ENCODE peak calls at places on chromosome 18, in five cellular contexts. One of them, this sample, is unnamed.

GRCh38 chr18:28267276-28267675 is 90.3 kb upstream of the CDH2 start:
- DNase-seq in HCT116: no peak
- DNase-seq in SK-N-SH: no peak
- DNase-seq in activated T-cell treated with anti-CD3 and anti-CD28 coated beads for 1 hour: no peak
- DNase-seq in GM10248: no peak
- DNase-seq in this sample: no peak

GRCh38 chr18:51170689-51171088 is 26.8 kb downstream of the MEX3C start:
- DNase-seq in SK-N-SH: no peak
- DNase-seq in HCT116: no peak
- DNase-seq in activated T-cell treated with anti-CD3 and anti-CD28 coated beads for 1 hour: no peak
- DNase-seq in GM10248: no peak
- DNase-seq in this sample: no peak

GRCh38 chr18:79508565-79509535 is 113.1 kb downstream of the NFATC1 start:
- DNase-seq in activated T-cell treated with anti-CD3 and anti-CD28 coated beads for 1 hour: no peak
- DNase-seq in GM10248: peak; percentile 77
- DNase-seq in HCT116: no peak
- DNase-seq in SK-N-SH: no peak
- DNase-seq in this sample: no peak

GRCh38 chr18:24126155-24126947 is 12.5 kb upstream of the CABYR start:
- DNase-seq in HCT116: no peak
- DNase-seq in activated T-cell treated with anti-CD3 and anti-CD28 coated beads for 1 hour: no peak
- DNase-seq in GM10248: no peak
- DNase-seq in SK-N-SH: no peak
- DNase-seq in this sample: no peak

GRCh38 chr18:13613099-13613498 is 113.3 kb downstream of the FAM210A start:
- DNase-seq in GM10248: no peak
- DNase-seq in SK-N-SH: no peak
- DNase-seq in activated T-cell treated with anti-CD3 and anti-CD28 coated beads for 1 hour: no peak
- DNase-seq in HCT116: no peak
- DNase-seq in this sample: no peak

GRCh38 chr18:76491436-76491800 is 3.6 kb downstream of the ZNF516 start:
- DNase-seq in HCT116: no peak
- DNase-seq in activated T-cell treated with anti-CD3 and anti-CD28 coated beads for 1 hour: peak; percentile 70
- DNase-seq in SK-N-SH: peak; percentile 81
- DNase-seq in GM10248: peak; percentile 86
- DNase-seq in this sample: no peak

GRCh38 chr18:8314123-8314522 is 295.1 kb upstream of the RAB12 start:
- DNase-seq in SK-N-SH: no peak
- DNase-seq in GM10248: no peak
- DNase-seq in activated T-cell treated with anti-CD3 and anti-CD28 coated beads for 1 hour: no peak
- DNase-seq in HCT116: no peak
- DNase-seq in this sample: no peak

GRCh38 chr18:42480521-42480920 is 525.5 kb downstream of the PIK3C3 start:
- DNase-seq in SK-N-SH: no peak
- DNase-seq in HCT116: no peak
- DNase-seq in activated T-cell treated with anti-CD3 and anti-CD28 coated beads for 1 hour: no peak
- DNase-seq in GM10248: no peak
- DNase-seq in this sample: no peak

GRCh38 chr18:46886893-46887292 is 30.4 kb downstream of the PIAS2 start:
- DNase-seq in SK-N-SH: no peak
- DNase-seq in GM10248: no peak
- DNase-seq in activated T-cell treated with anti-CD3 and anti-CD28 coated beads for 1 hour: no peak
- DNase-seq in HCT116: no peak
- DNase-seq in this sample: no peak

GRCh38 chr18:46073474-46074331 is 1.6 kb upstream of the PSTPIP2 start:
- DNase-seq in HCT116: peak; percentile 51
- DNase-seq in GM10248: peak; percentile 55
- DNase-seq in activated T-cell treated with anti-CD3 and anti-CD28 coated beads for 1 hour: peak; percentile 22
- DNase-seq in SK-N-SH: peak; percentile 57
- DNase-seq in this sample: no peak

GRCh38 chr18:2991241-2991640 is 21.7 kb downstream of the LPIN2 start:
- DNase-seq in GM10248: no peak
- DNase-seq in SK-N-SH: no peak
- DNase-seq in activated T-cell treated with anti-CD3 and anti-CD28 coated beads for 1 hour: no peak
- DNase-seq in HCT116: no peak
- DNase-seq in this sample: no peak

GRCh38 chr18:58838165-58838860 is 26.4 kb upstream of the ZNF532 start:
- DNase-seq in activated T-cell treated with anti-CD3 and anti-CD28 coated beads for 1 hour: no peak
- DNase-seq in HCT116: no peak
- DNase-seq in SK-N-SH: no peak
- DNase-seq in GM10248: no peak
- DNase-seq in this sample: no peak

GRCh38 chr18:79394438-79395307 is 1.1 kb upstream of the NFATC1 start:
- DNase-seq in SK-N-SH: no peak
- DNase-seq in HCT116: no peak
- DNase-seq in activated T-cell treated with anti-CD3 and anti-CD28 coated beads for 1 hour: peak; percentile 58
- DNase-seq in GM10248: peak; percentile 67
- DNase-seq in this sample: no peak

GRCh38 chr18:69963196-69963595 is 15.5 kb upstream of the CD226 start:
- DNase-seq in HCT116: no peak
- DNase-seq in SK-N-SH: no peak
- DNase-seq in activated T-cell treated with anti-CD3 and anti-CD28 coated beads for 1 hour: no peak
- DNase-seq in GM10248: no peak
- DNase-seq in this sample: no peak

GRCh38 chr18:23871410-23871809 is 143.1 kb upstream of the TTC39C start:
- DNase-seq in GM10248: no peak
- DNase-seq in activated T-cell treated with anti-CD3 and anti-CD28 coated beads for 1 hour: peak; percentile 59
- DNase-seq in HCT116: no peak
- DNase-seq in SK-N-SH: peak; percentile 31
- DNase-seq in this sample: no peak

GRCh38 chr18:12711446-12711845 is 8.6 kb downstream of the PSMG2 start:
- DNase-seq in GM10248: no peak
- DNase-seq in HCT116: no peak
- DNase-seq in SK-N-SH: no peak
- DNase-seq in activated T-cell treated with anti-CD3 and anti-CD28 coated beads for 1 hour: no peak
- DNase-seq in this sample: no peak

GRCh38 chr18:26082475-26082874 is 7.9 kb downstream of the SS18 start:
- DNase-seq in HCT116: no peak
- DNase-seq in GM10248: no peak
- DNase-seq in SK-N-SH: no peak
- DNase-seq in activated T-cell treated with anti-CD3 and anti-CD28 coated beads for 1 hour: no peak
- DNase-seq in this sample: no peak

GRCh38 chr18:27005589-27005988 is 140.1 kb upstream of the AQP4 start:
- DNase-seq in HCT116: peak; percentile 10
- DNase-seq in SK-N-SH: peak; percentile 19
- DNase-seq in activated T-cell treated with anti-CD3 and anti-CD28 coated beads for 1 hour: no peak
- DNase-seq in GM10248: peak; percentile 14
- DNase-seq in this sample: no peak

GRCh38 chr18:24271381-24272331 is 126.0 kb downstream of the OSBPL1A start:
- DNase-seq in GM10248: peak; percentile 28
- DNase-seq in SK-N-SH: peak; percentile 89
- DNase-seq in HCT116: peak; percentile 49
- DNase-seq in activated T-cell treated with anti-CD3 and anti-CD28 coated beads for 1 hour: no peak
- DNase-seq in this sample: no peak

GRCh38 chr18:23671564-23671963 is 8.9 kb upstream of the ANKRD29 start:
- DNase-seq in SK-N-SH: no peak
- DNase-seq in activated T-cell treated with anti-CD3 and anti-CD28 coated beads for 1 hour: no peak
- DNase-seq in HCT116: no peak
- DNase-seq in GM10248: no peak
- DNase-seq in this sample: no peak